ENCODE peak calls at places on chromosomes 16 and 17, in six cellular contexts. S is colonic mucosa, L is WTC11, A is fibroblast of lung, N is omental fat pad, U is left ventricle myocardium inferior. P is an unnamed sample.

GRCh38 chr17:72118588-72119279 is 2.1 kb upstream of the SOX9 start:
- DNase-seq in S (peak), L (peak), A (peak), N (no peak), U (peak), P (no peak)

GRCh38 chr17:58528443-58528842 is 14.0 kb upstream of the MTMR4 start:
- DNase-seq in S (no peak), L (no peak), A (no peak), N (no peak), U (no peak), P (no peak)

GRCh38 chr17:72706396-72706981 is 386.0 kb downstream of the SLC39A11 start:
- DNase-seq in S (no peak), L (no peak), A (no peak), N (no peak), U (no peak), P (no peak)

GRCh38 chr16:51382215-51382614 is 231.1 kb upstream of the SALL1 start:
- DNase-seq in S (no peak), L (no peak), A (no peak), N (no peak), U (no peak), P (no peak)

GRCh38 chr16:58501242-58502131 is 1.5 kb downstream of the NDRG4 start:
- DNase-seq in S (no peak), L (peak), A (no peak), N (no peak), U (no peak), P (no peak)

GRCh38 chr17:72502940-72503341 is 382.1 kb downstream of the SOX9 start:
- DNase-seq in S (no peak), L (no peak), A (peak), N (no peak), U (no peak), P (no peak)

GRCh38 chr17:17963066-17963465 is 9.1 kb downstream of the TOM1L2 start:
- DNase-seq in S (no peak), L (no peak), A (no peak), N (no peak), U (no peak), P (no peak)

GRCh38 chr16:81779540-81780320 is 639 bp downstream of the PLCG2 start:
- DNase-seq in S (no peak), L (peak), A (no peak), N (no peak), U (peak), P (no peak)

GRCh38 chr17:70365098-70365583 is 195.8 kb downstream of the KCNJ2 start:
- DNase-seq in S (no peak), L (no peak), A (peak), N (no peak), U (no peak), P (no peak)

GRCh38 chr16:49854227-49855203 is 1.4 kb downstream of the ZNF423 start:
- DNase-seq in S (peak), L (peak), A (no peak), N (no peak), U (peak), P (no peak)

GRCh38 chr16:85056211-85056748 is 28.7 kb downstream of the KIAA0513 start:
- DNase-seq in S (no peak), L (peak), A (peak), N (no peak), U (no peak), P (no peak)
- TF ChIP-seq CTCF in S (peak), L (no peak), A (peak), N (no peak), U (peak), P (no peak)

GRCh38 chr17:55263565-55264272 is 1.0 kb upstream of the HLF start:
- DNase-seq in S (no peak), L (peak), A (no peak), N (no peak), U (no peak), P (no peak)

GRCh38 chr17:55264273-55264639 is 504 bp upstream of the HLF start:
- DNase-seq in S (no peak), L (no peak), A (no peak), N (no peak), U (no peak), P (no peak)

GRCh38 chr17:55261311-55261710 is 3.4 kb upstream of the HLF start:
- DNase-seq in S (no peak), L (no peak), A (no peak), N (no peak), U (no peak), P (no peak)

GRCh38 chr17:55258578-55259135 is 6.1 kb upstream of the HLF start:
- DNase-seq in S (no peak), L (no peak), A (no peak), N (no peak), U (no peak), P (no peak)

GRCh38 chr17:55259684-55260111 is 5.1 kb upstream of the HLF start:
- DNase-seq in S (no peak), L (no peak), A (no peak), N (no peak), U (no peak), P (no peak)
- TF ChIP-seq CTCF in S (no peak), L (no peak), A (no peak), N (no peak), U (no peak), P (no peak)

GRCh38 chr17:51487947-51488346 is 227.6 kb downstream of the UTP18 start:
- DNase-seq in S (no peak), L (peak), A (no peak), N (no peak), U (no peak), P (no peak)
- TF ChIP-seq CTCF in S (no peak), L (no peak), A (no peak), N (no peak), U (no peak), P (peak)

GRCh38 chr16:68436581-68436980 is 11.7 kb downstream of the SMPD3 start:
- DNase-seq in S (no peak), L (peak), A (no peak), N (no peak), U (no peak), P (no peak)
- TF ChIP-seq CTCF in S (no peak), L (peak), A (peak), N (no peak), U (no peak), P (no peak)

P was measured in D721Med.